ENCODE peak calls at places on chromosomes 5 and 9, in eight cellular contexts. One of them, this sample, is unnamed.

GRCh38 chr9:127927457-127928231 is 2.9 kb downstream of the PIP5KL1 start:
- DNase-seq in GM06990: no peak
- DNase-seq in hypothalamus: no peak
- DNase-seq in lung: peak
- DNase-seq in SW 1271: no peak
- DNase-seq in CD4-positive, CD25-positive, alpha-beta regulatory T cell: peak
- DNase-seq in NCI-H1436: peak
- DNase-seq in aorta: no peak
- DNase-seq in this sample: no peak

GRCh38 chr5:83167506-83167905 is 90.2 kb downstream of the XRCC4 start:
- DNase-seq in GM06990: no peak
- DNase-seq in hypothalamus: no peak
- DNase-seq in lung: no peak
- DNase-seq in SW 1271: no peak
- DNase-seq in CD4-positive, CD25-positive, alpha-beta regulatory T cell: no peak
- DNase-seq in NCI-H1436: no peak
- DNase-seq in aorta: no peak
- DNase-seq in this sample: no peak

GRCh38 chr9:85727500-85727899 is 14.3 kb downstream of the AGTPBP1 start:
- DNase-seq in GM06990: no peak
- DNase-seq in hypothalamus: no peak
- DNase-seq in lung: no peak
- DNase-seq in SW 1271: no peak
- DNase-seq in CD4-positive, CD25-positive, alpha-beta regulatory T cell: no peak
- DNase-seq in NCI-H1436: no peak
- DNase-seq in aorta: no peak
- DNase-seq in this sample: no peak

GRCh38 chr9:135494791-135495559 is 5.5 kb upstream of the MRPS2 start:
- DNase-seq in GM06990: no peak
- DNase-seq in hypothalamus: no peak
- DNase-seq in lung: no peak
- DNase-seq in SW 1271: no peak
- DNase-seq in CD4-positive, CD25-positive, alpha-beta regulatory T cell: no peak
- DNase-seq in NCI-H1436: no peak
- DNase-seq in aorta: peak
- DNase-seq in this sample: no peak

GRCh38 chr5:137114529-137114928 is 384.6 kb downstream of the SPOCK1 start:
- DNase-seq in GM06990: no peak
- DNase-seq in hypothalamus: no peak
- DNase-seq in lung: no peak
- DNase-seq in SW 1271: no peak
- DNase-seq in CD4-positive, CD25-positive, alpha-beta regulatory T cell: no peak
- DNase-seq in NCI-H1436: no peak
- DNase-seq in aorta: no peak
- DNase-seq in this sample: no peak

GRCh38 chr5:119996128-119996527 is 366.8 kb downstream of the FAM170A start:
- DNase-seq in GM06990: no peak
- DNase-seq in hypothalamus: no peak
- DNase-seq in lung: no peak
- DNase-seq in SW 1271: no peak
- DNase-seq in CD4-positive, CD25-positive, alpha-beta regulatory T cell: no peak
- DNase-seq in NCI-H1436: no peak
- DNase-seq in aorta: no peak
- DNase-seq in this sample: no peak

GRCh38 chr5:169667896-169668674 is 31.0 kb downstream of the DOCK2 start:
- DNase-seq in GM06990: no peak
- DNase-seq in hypothalamus: no peak
- DNase-seq in lung: no peak
- DNase-seq in SW 1271: no peak
- DNase-seq in CD4-positive, CD25-positive, alpha-beta regulatory T cell: no peak
- DNase-seq in NCI-H1436: no peak
- DNase-seq in aorta: no peak
- DNase-seq in this sample: no peak

GRCh38 chr9:135971892-135972291 is 10.7 kb upstream of the UBAC1 start:
- DNase-seq in GM06990: no peak
- DNase-seq in hypothalamus: no peak
- DNase-seq in lung: peak
- DNase-seq in SW 1271: peak
- DNase-seq in CD4-positive, CD25-positive, alpha-beta regulatory T cell: peak
- DNase-seq in NCI-H1436: no peak
- DNase-seq in aorta: no peak
- DNase-seq in this sample: no peak

GRCh38 chr9:32992596-32993238 is 8.7 kb downstream of the APTX start:
- DNase-seq in GM06990: no peak
- DNase-seq in hypothalamus: no peak
- DNase-seq in lung: no peak
- DNase-seq in SW 1271: no peak
- DNase-seq in CD4-positive, CD25-positive, alpha-beta regulatory T cell: no peak
- DNase-seq in NCI-H1436: no peak
- DNase-seq in aorta: no peak
- DNase-seq in this sample: no peak

GRCh38 chr9:21576331-21577189 is 94.4 kb upstream of the IFNE start:
- DNase-seq in GM06990: no peak
- DNase-seq in hypothalamus: no peak
- DNase-seq in lung: no peak
- DNase-seq in SW 1271: no peak
- DNase-seq in CD4-positive, CD25-positive, alpha-beta regulatory T cell: no peak
- DNase-seq in NCI-H1436: no peak
- DNase-seq in aorta: peak
- DNase-seq in this sample: no peak

GRCh38 chr9:5395428-5395827 is 42.3 kb downstream of the PLGRKT start:
- DNase-seq in GM06990: no peak
- DNase-seq in hypothalamus: no peak
- DNase-seq in lung: no peak
- DNase-seq in SW 1271: no peak
- DNase-seq in CD4-positive, CD25-positive, alpha-beta regulatory T cell: no peak
- DNase-seq in NCI-H1436: no peak
- DNase-seq in aorta: no peak
- DNase-seq in this sample: no peak

GRCh38 chr9:3962467-3962866 is 337.4 kb downstream of the GLIS3 start:
- DNase-seq in GM06990: no peak
- DNase-seq in hypothalamus: no peak
- DNase-seq in lung: no peak
- DNase-seq in SW 1271: no peak
- DNase-seq in CD4-positive, CD25-positive, alpha-beta regulatory T cell: no peak
- DNase-seq in NCI-H1436: no peak
- DNase-seq in aorta: no peak
- DNase-seq in this sample: no peak

GRCh38 chr5:150208187-150209015 is 18.5 kb downstream of the SLC6A7 start:
- DNase-seq in GM06990: no peak
- DNase-seq in hypothalamus: no peak
- DNase-seq in lung: no peak
- DNase-seq in SW 1271: no peak
- DNase-seq in CD4-positive, CD25-positive, alpha-beta regulatory T cell: no peak
- DNase-seq in NCI-H1436: no peak
- DNase-seq in aorta: no peak
- DNase-seq in this sample: no peak

GRCh38 chr5:62340392-62340791 is 34.4 kb downstream of the KIF2A start:
- DNase-seq in GM06990: no peak
- DNase-seq in hypothalamus: no peak
- DNase-seq in lung: no peak
- DNase-seq in SW 1271: no peak
- DNase-seq in CD4-positive, CD25-positive, alpha-beta regulatory T cell: no peak
- DNase-seq in NCI-H1436: no peak
- DNase-seq in aorta: no peak
- DNase-seq in this sample: no peak

GRCh38 chr9:134497283-134497860 is 144.2 kb upstream of the COL5A1 start:
- DNase-seq in GM06990: no peak
- DNase-seq in hypothalamus: no peak
- DNase-seq in lung: no peak
- DNase-seq in SW 1271: no peak
- DNase-seq in CD4-positive, CD25-positive, alpha-beta regulatory T cell: no peak
- DNase-seq in NCI-H1436: no peak
- DNase-seq in aorta: no peak
- DNase-seq in this sample: no peak

GRCh38 chr5:666816-667498 is 26.2 kb downstream of the TPPP start:
- DNase-seq in GM06990: no peak
- DNase-seq in hypothalamus: no peak
- DNase-seq in lung: no peak
- DNase-seq in SW 1271: no peak
- DNase-seq in CD4-positive, CD25-positive, alpha-beta regulatory T cell: no peak
- DNase-seq in NCI-H1436: no peak
- DNase-seq in aorta: peak
- DNase-seq in this sample: no peak

GRCh38 chr5:172667786-172668735 is 27.0 kb downstream of the NEURL1B start:
- DNase-seq in GM06990: no peak
- DNase-seq in hypothalamus: no peak
- DNase-seq in lung: no peak
- DNase-seq in SW 1271: no peak
- DNase-seq in CD4-positive, CD25-positive, alpha-beta regulatory T cell: no peak
- DNase-seq in NCI-H1436: no peak
- DNase-seq in aorta: peak
- DNase-seq in this sample: no peak

GRCh38 chr9:85502815-85503643 is 238.7 kb downstream of the AGTPBP1 start:
- DNase-seq in GM06990: no peak
- DNase-seq in hypothalamus: no peak
- DNase-seq in lung: no peak
- DNase-seq in SW 1271: no peak
- DNase-seq in CD4-positive, CD25-positive, alpha-beta regulatory T cell: no peak
- DNase-seq in NCI-H1436: no peak
- DNase-seq in aorta: no peak
- DNase-seq in this sample: no peak

GRCh38 chr5:169139381-169140125 is 161.4 kb downstream of the SLIT3 start:
- DNase-seq in GM06990: no peak
- DNase-seq in hypothalamus: no peak
- DNase-seq in lung: peak
- DNase-seq in SW 1271: no peak
- DNase-seq in CD4-positive, CD25-positive, alpha-beta regulatory T cell: no peak
- DNase-seq in NCI-H1436: no peak
- DNase-seq in aorta: no peak
- DNase-seq in this sample: no peak

GRCh38 chr9:76866689-76867088 is 39.2 kb downstream of the PRUNE2 start:
- DNase-seq in GM06990: no peak
- DNase-seq in hypothalamus: no peak
- DNase-seq in lung: no peak
- DNase-seq in SW 1271: peak
- DNase-seq in CD4-positive, CD25-positive, alpha-beta regulatory T cell: no peak
- DNase-seq in NCI-H1436: no peak
- DNase-seq in aorta: peak
- DNase-seq in this sample: no peak

GRCh38 chr5:53091304-53091703 is 18.3 kb downstream of the MOCS2 start:
- DNase-seq in GM06990: no peak
- DNase-seq in hypothalamus: no peak
- DNase-seq in lung: no peak
- DNase-seq in SW 1271: peak
- DNase-seq in CD4-positive, CD25-positive, alpha-beta regulatory T cell: no peak
- DNase-seq in NCI-H1436: no peak
- DNase-seq in aorta: no peak
- DNase-seq in this sample: no peak

GRCh38 chr9:133729646-133730281 is 8.4 kb downstream of the SARDH start:
- DNase-seq in GM06990: no peak
- DNase-seq in hypothalamus: no peak
- DNase-seq in lung: peak
- DNase-seq in SW 1271: no peak
- DNase-seq in CD4-positive, CD25-positive, alpha-beta regulatory T cell: no peak
- DNase-seq in NCI-H1436: no peak
- DNase-seq in aorta: no peak
- DNase-seq in this sample: no peak

GRCh38 chr9:110921705-110922104 is 116.6 kb downstream of the LPAR1 start:
- DNase-seq in GM06990: no peak
- DNase-seq in hypothalamus: no peak
- DNase-seq in lung: no peak
- DNase-seq in SW 1271: no peak
- DNase-seq in CD4-positive, CD25-positive, alpha-beta regulatory T cell: no peak
- DNase-seq in NCI-H1436: no peak
- DNase-seq in aorta: no peak
- DNase-seq in this sample: no peak

GRCh38 chr5:54257366-54258118 is 52.8 kb downstream of the ARL15 start:
- DNase-seq in GM06990: no peak
- DNase-seq in hypothalamus: no peak
- DNase-seq in lung: no peak
- DNase-seq in SW 1271: no peak
- DNase-seq in CD4-positive, CD25-positive, alpha-beta regulatory T cell: no peak
- DNase-seq in NCI-H1436: no peak
- DNase-seq in aorta: no peak
- DNase-seq in this sample: peak

GRCh38 chr9:34665109-34665380 is 2.6 kb upstream of the CCL27 start:
- DNase-seq in GM06990: no peak
- DNase-seq in hypothalamus: no peak
- DNase-seq in lung: no peak
- DNase-seq in SW 1271: no peak
- DNase-seq in CD4-positive, CD25-positive, alpha-beta regulatory T cell: no peak
- DNase-seq in NCI-H1436: no peak
- DNase-seq in aorta: no peak
- DNase-seq in this sample: no peak

GRCh38 chr9:2093920-2094597 is 78.9 kb downstream of the SMARCA2 start:
- DNase-seq in GM06990: no peak
- DNase-seq in hypothalamus: no peak
- DNase-seq in lung: peak
- DNase-seq in SW 1271: no peak
- DNase-seq in CD4-positive, CD25-positive, alpha-beta regulatory T cell: no peak
- DNase-seq in NCI-H1436: no peak
- DNase-seq in aorta: no peak
- DNase-seq in this sample: no peak

GRCh38 chr9:80467632-80468031 is 895.9 kb downstream of the TLE4 start:
- DNase-seq in GM06990: no peak
- DNase-seq in hypothalamus: no peak
- DNase-seq in lung: no peak
- DNase-seq in SW 1271: no peak
- DNase-seq in CD4-positive, CD25-positive, alpha-beta regulatory T cell: no peak
- DNase-seq in NCI-H1436: no peak
- DNase-seq in aorta: no peak
- DNase-seq in this sample: no peak

GRCh38 chr5:59817536-59817935 is 76.0 kb downstream of the PDE4D start:
- DNase-seq in GM06990: no peak
- DNase-seq in hypothalamus: no peak
- DNase-seq in lung: no peak
- DNase-seq in SW 1271: no peak
- DNase-seq in CD4-positive, CD25-positive, alpha-beta regulatory T cell: no peak
- DNase-seq in NCI-H1436: no peak
- DNase-seq in aorta: no peak
- DNase-seq in this sample: no peak

GRCh38 chr9:96136992-96137665 is 164.8 kb downstream of the HSD17B3 start:
- DNase-seq in GM06990: peak
- DNase-seq in hypothalamus: no peak
- DNase-seq in lung: peak
- DNase-seq in SW 1271: no peak
- DNase-seq in CD4-positive, CD25-positive, alpha-beta regulatory T cell: no peak
- DNase-seq in NCI-H1436: no peak
- DNase-seq in aorta: peak
- DNase-seq in this sample: no peak

GRCh38 chr5:139475865-139476651 is 5.3 kb downstream of the SMIM33 start:
- DNase-seq in GM06990: no peak
- DNase-seq in hypothalamus: no peak
- DNase-seq in lung: no peak
- DNase-seq in SW 1271: no peak
- DNase-seq in CD4-positive, CD25-positive, alpha-beta regulatory T cell: no peak
- DNase-seq in NCI-H1436: no peak
- DNase-seq in aorta: no peak
- DNase-seq in this sample: no peak

GRCh38 chr5:151787817-151788216 is 16.1 kb downstream of the G3BP1 start:
- DNase-seq in GM06990: no peak
- DNase-seq in hypothalamus: no peak
- DNase-seq in lung: no peak
- DNase-seq in SW 1271: no peak
- DNase-seq in CD4-positive, CD25-positive, alpha-beta regulatory T cell: no peak
- DNase-seq in NCI-H1436: no peak
- DNase-seq in aorta: no peak
- DNase-seq in this sample: no peak

GRCh38 chr5:77925503-77925902 is 149.4 kb upstream of the TBCA start:
- DNase-seq in GM06990: no peak
- DNase-seq in hypothalamus: no peak
- DNase-seq in lung: no peak
- DNase-seq in SW 1271: no peak
- DNase-seq in CD4-positive, CD25-positive, alpha-beta regulatory T cell: no peak
- DNase-seq in NCI-H1436: no peak
- DNase-seq in aorta: no peak
- DNase-seq in this sample: no peak

GRCh38 chr5:10556331-10556807 is 7.5 kb upstream of the ANKRD33B start:
- DNase-seq in GM06990: no peak
- DNase-seq in hypothalamus: no peak
- DNase-seq in lung: no peak
- DNase-seq in SW 1271: no peak
- DNase-seq in CD4-positive, CD25-positive, alpha-beta regulatory T cell: no peak
- DNase-seq in NCI-H1436: no peak
- DNase-seq in aorta: no peak
- DNase-seq in this sample: no peak

GRCh38 chr5:1725641-1726468 is 73.8 kb downstream of the MRPL36 start:
- DNase-seq in GM06990: no peak
- DNase-seq in hypothalamus: no peak
- DNase-seq in lung: no peak
- DNase-seq in SW 1271: no peak
- DNase-seq in CD4-positive, CD25-positive, alpha-beta regulatory T cell: no peak
- DNase-seq in NCI-H1436: no peak
- DNase-seq in aorta: peak
- DNase-seq in this sample: no peak

This sample was measured in NCI-H2107.